ENCODE peak calls at places on chromosomes 3 and 15, in nine cellular contexts. One of them, this sample, is unnamed.

GRCh38 chr15:89998141-89998661 is 2.9 kb upstream of the ZNF710 start:
- DNase-seq in naive thymus-derived CD4-positive, alpha-beta T cell: no peak
- DNase-seq in PC-9: peak
- DNase-seq in left ventricle myocardium inferior: no peak
- DNase-seq in heart left ventricle: no peak
- DNase-seq in heart right ventricle: no peak
- DNase-seq in Caco-2: peak
- DNase-seq in vagina: no peak
- DNase-seq in breast epithelium: no peak
- DNase-seq in this sample: no peak

GRCh38 chr3:11381563-11381962 is 109.4 kb downstream of the ATG7 start:
- DNase-seq in naive thymus-derived CD4-positive, alpha-beta T cell: no peak
- DNase-seq in PC-9: no peak
- DNase-seq in left ventricle myocardium inferior: no peak
- DNase-seq in heart left ventricle: no peak
- DNase-seq in heart right ventricle: no peak
- DNase-seq in Caco-2: no peak
- DNase-seq in vagina: no peak
- DNase-seq in breast epithelium: no peak
- DNase-seq in this sample: no peak

GRCh38 chr15:62976301-62976842 is 66.2 kb upstream of the TPM1 start:
- DNase-seq in naive thymus-derived CD4-positive, alpha-beta T cell: no peak
- DNase-seq in PC-9: no peak
- DNase-seq in left ventricle myocardium inferior: no peak
- DNase-seq in heart left ventricle: no peak
- DNase-seq in heart right ventricle: no peak
- DNase-seq in Caco-2: no peak
- DNase-seq in vagina: no peak
- DNase-seq in breast epithelium: no peak
- DNase-seq in this sample: no peak

GRCh38 chr15:61819386-61819785 is 240.9 kb downstream of the VPS13C start:
- DNase-seq in naive thymus-derived CD4-positive, alpha-beta T cell: no peak
- DNase-seq in PC-9: no peak
- DNase-seq in left ventricle myocardium inferior: no peak
- DNase-seq in heart left ventricle: no peak
- DNase-seq in heart right ventricle: no peak
- DNase-seq in Caco-2: no peak
- DNase-seq in vagina: peak
- DNase-seq in breast epithelium: no peak
- DNase-seq in this sample: no peak

GRCh38 chr3:170054204-170054603 is 16.4 kb downstream of the GPR160 start:
- DNase-seq in naive thymus-derived CD4-positive, alpha-beta T cell: peak
- DNase-seq in PC-9: no peak
- DNase-seq in left ventricle myocardium inferior: no peak
- DNase-seq in heart left ventricle: no peak
- DNase-seq in heart right ventricle: no peak
- DNase-seq in Caco-2: no peak
- DNase-seq in vagina: no peak
- DNase-seq in breast epithelium: no peak
- DNase-seq in this sample: no peak

GRCh38 chr15:69154684-69155083 is 5.8 kb upstream of the GLCE start:
- DNase-seq in naive thymus-derived CD4-positive, alpha-beta T cell: no peak
- DNase-seq in PC-9: peak
- DNase-seq in left ventricle myocardium inferior: no peak
- DNase-seq in heart left ventricle: no peak
- DNase-seq in heart right ventricle: no peak
- DNase-seq in Caco-2: no peak
- DNase-seq in vagina: no peak
- DNase-seq in breast epithelium: no peak
- DNase-seq in this sample: no peak

GRCh38 chr3:129795596-129795995 is 97.9 kb downstream of the TMCC1 start:
- DNase-seq in naive thymus-derived CD4-positive, alpha-beta T cell: no peak
- DNase-seq in PC-9: peak
- DNase-seq in left ventricle myocardium inferior: no peak
- DNase-seq in heart left ventricle: no peak
- DNase-seq in heart right ventricle: no peak
- DNase-seq in Caco-2: no peak
- DNase-seq in vagina: no peak
- DNase-seq in breast epithelium: no peak
- DNase-seq in this sample: no peak

GRCh38 chr3:115648559-115648958 is 25.2 kb downstream of the GAP43 start:
- DNase-seq in naive thymus-derived CD4-positive, alpha-beta T cell: no peak
- DNase-seq in PC-9: no peak
- DNase-seq in left ventricle myocardium inferior: no peak
- DNase-seq in heart left ventricle: no peak
- DNase-seq in heart right ventricle: no peak
- DNase-seq in Caco-2: no peak
- DNase-seq in vagina: no peak
- DNase-seq in breast epithelium: no peak
- DNase-seq in this sample: no peak

GRCh38 chr3:141050913-141051632 is at the start of gene SPSB4:
- DNase-seq in naive thymus-derived CD4-positive, alpha-beta T cell: no peak
- DNase-seq in PC-9: peak
- DNase-seq in left ventricle myocardium inferior: peak
- DNase-seq in heart left ventricle: peak
- DNase-seq in heart right ventricle: peak
- DNase-seq in Caco-2: no peak
- DNase-seq in vagina: no peak
- DNase-seq in breast epithelium: no peak
- DNase-seq in this sample: no peak
- H3K4me3 ChIP-seq in naive thymus-derived CD4-positive, alpha-beta T cell: no peak
- H3K4me3 ChIP-seq in PC-9: no peak
- H3K4me3 ChIP-seq in left ventricle myocardium inferior: peak
- H3K4me3 ChIP-seq in heart left ventricle: peak
- H3K4me3 ChIP-seq in heart right ventricle: peak
- H3K4me3 ChIP-seq in Caco-2: no peak
- H3K4me3 ChIP-seq in vagina: peak
- H3K4me3 ChIP-seq in breast epithelium: peak
- H3K4me3 ChIP-seq in this sample: peak

GRCh38 chr15:40100133-40100946 is 8.3 kb downstream of the BMF start:
- DNase-seq in naive thymus-derived CD4-positive, alpha-beta T cell: no peak
- DNase-seq in PC-9: no peak
- DNase-seq in left ventricle myocardium inferior: no peak
- DNase-seq in heart left ventricle: no peak
- DNase-seq in heart right ventricle: no peak
- DNase-seq in Caco-2: no peak
- DNase-seq in vagina: no peak
- DNase-seq in breast epithelium: no peak
- DNase-seq in this sample: no peak

GRCh38 chr15:40103124-40103858 is 5.4 kb downstream of the BMF start:
- DNase-seq in naive thymus-derived CD4-positive, alpha-beta T cell: no peak
- DNase-seq in PC-9: peak
- DNase-seq in left ventricle myocardium inferior: peak
- DNase-seq in heart left ventricle: peak
- DNase-seq in heart right ventricle: peak
- DNase-seq in Caco-2: peak
- DNase-seq in vagina: peak
- DNase-seq in breast epithelium: peak
- DNase-seq in this sample: peak

GRCh38 chr15:40098489-40099261 is 10.0 kb downstream of the BMF start:
- DNase-seq in naive thymus-derived CD4-positive, alpha-beta T cell: no peak
- DNase-seq in PC-9: no peak
- DNase-seq in left ventricle myocardium inferior: peak
- DNase-seq in heart left ventricle: peak
- DNase-seq in heart right ventricle: peak
- DNase-seq in Caco-2: peak
- DNase-seq in vagina: no peak
- DNase-seq in breast epithelium: peak
- DNase-seq in this sample: no peak

GRCh38 chr15:40103864-40104271 is 4.8 kb downstream of the BMF start:
- DNase-seq in naive thymus-derived CD4-positive, alpha-beta T cell: no peak
- DNase-seq in PC-9: no peak
- DNase-seq in left ventricle myocardium inferior: no peak
- DNase-seq in heart left ventricle: no peak
- DNase-seq in heart right ventricle: no peak
- DNase-seq in Caco-2: no peak
- DNase-seq in vagina: peak
- DNase-seq in breast epithelium: no peak
- DNase-seq in this sample: no peak

DNA sequence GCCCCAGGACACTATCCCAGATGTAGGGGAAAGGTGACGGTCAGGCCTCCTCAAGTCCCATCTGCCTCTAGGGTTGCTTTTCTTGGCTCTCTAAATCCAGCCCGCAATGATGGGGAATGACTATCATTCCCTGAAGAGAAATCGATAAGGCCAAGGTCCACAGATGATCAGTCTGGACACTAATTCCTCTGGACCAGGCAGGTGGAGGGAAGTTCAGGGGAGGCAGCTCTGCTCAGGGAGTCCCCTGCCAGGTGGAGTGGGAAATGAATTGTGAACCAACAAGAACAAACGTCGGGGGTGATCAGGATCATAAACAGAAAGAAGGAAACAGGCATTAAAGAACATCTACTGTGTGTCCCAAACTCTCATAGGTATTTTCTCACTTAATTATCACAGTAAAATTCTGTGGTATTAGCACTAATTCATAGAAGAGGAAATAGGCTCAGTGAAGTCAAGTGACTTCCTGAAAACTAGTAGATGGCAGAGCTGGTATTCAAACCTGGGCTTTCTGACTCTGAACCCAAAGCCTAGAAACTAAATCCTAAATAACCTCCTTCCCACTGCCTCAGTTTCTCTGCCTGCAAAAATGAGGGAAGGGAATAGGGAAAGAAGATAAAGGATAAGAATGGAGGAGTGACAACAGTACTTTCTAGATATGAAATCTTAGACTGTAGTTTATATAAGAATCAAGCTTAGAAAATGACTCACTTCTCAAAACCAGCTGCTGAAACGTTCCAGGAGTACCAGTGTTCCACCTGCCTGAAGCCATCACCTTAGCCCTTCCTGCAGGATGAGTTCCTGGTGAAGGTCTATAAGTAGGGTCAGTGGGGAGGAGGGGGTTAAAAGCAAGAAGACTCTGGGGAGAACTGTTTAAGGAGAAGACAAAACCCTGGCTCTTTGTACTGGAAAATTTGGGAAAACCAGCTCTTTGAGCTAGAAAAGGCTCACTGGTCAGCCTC is 7.5 kb downstream of the BMF start:
- DNase-seq in naive thymus-derived CD4-positive, alpha-beta T cell: no peak
- DNase-seq in PC-9: no peak
- DNase-seq in left ventricle myocardium inferior: no peak
- DNase-seq in heart left ventricle: no peak
- DNase-seq in heart right ventricle: no peak
- DNase-seq in Caco-2: no peak
- DNase-seq in vagina: no peak
- DNase-seq in breast epithelium: no peak
- DNase-seq in this sample: no peak
- H3K4me3 ChIP-seq in naive thymus-derived CD4-positive, alpha-beta T cell: no peak
- H3K4me3 ChIP-seq in PC-9: no peak
- H3K4me3 ChIP-seq in left ventricle myocardium inferior: no peak
- H3K4me3 ChIP-seq in heart left ventricle: no peak
- H3K4me3 ChIP-seq in heart right ventricle: no peak
- H3K4me3 ChIP-seq in Caco-2: no peak
- H3K4me3 ChIP-seq in vagina: no peak
- H3K4me3 ChIP-seq in breast epithelium: no peak
- H3K4me3 ChIP-seq in this sample: no peak

GRCh38 chr15:40091861-40092415 is 16.7 kb downstream of the BMF start:
- DNase-seq in naive thymus-derived CD4-positive, alpha-beta T cell: no peak
- DNase-seq in PC-9: no peak
- DNase-seq in left ventricle myocardium inferior: no peak
- DNase-seq in heart left ventricle: peak
- DNase-seq in heart right ventricle: no peak
- DNase-seq in Caco-2: no peak
- DNase-seq in vagina: no peak
- DNase-seq in breast epithelium: peak
- DNase-seq in this sample: no peak

GRCh38 chr15:40095381-40096093 is 13.1 kb downstream of the BMF start:
- DNase-seq in naive thymus-derived CD4-positive, alpha-beta T cell: no peak
- DNase-seq in PC-9: no peak
- DNase-seq in left ventricle myocardium inferior: no peak
- DNase-seq in heart left ventricle: no peak
- DNase-seq in heart right ventricle: no peak
- DNase-seq in Caco-2: no peak
- DNase-seq in vagina: no peak
- DNase-seq in breast epithelium: no peak
- DNase-seq in this sample: no peak

GRCh38 chr15:40094156-40094555 is 14.5 kb downstream of the BMF start:
- DNase-seq in naive thymus-derived CD4-positive, alpha-beta T cell: no peak
- DNase-seq in PC-9: no peak
- DNase-seq in left ventricle myocardium inferior: no peak
- DNase-seq in heart left ventricle: no peak
- DNase-seq in heart right ventricle: no peak
- DNase-seq in Caco-2: no peak
- DNase-seq in vagina: no peak
- DNase-seq in breast epithelium: no peak
- DNase-seq in this sample: no peak

GRCh38 chr15:40092416-40093223 is 16.1 kb downstream of the BMF start:
- DNase-seq in naive thymus-derived CD4-positive, alpha-beta T cell: no peak
- DNase-seq in PC-9: no peak
- DNase-seq in left ventricle myocardium inferior: peak
- DNase-seq in heart left ventricle: peak
- DNase-seq in heart right ventricle: peak
- DNase-seq in Caco-2: peak
- DNase-seq in vagina: no peak
- DNase-seq in breast epithelium: no peak
- DNase-seq in this sample: peak

DNA sequence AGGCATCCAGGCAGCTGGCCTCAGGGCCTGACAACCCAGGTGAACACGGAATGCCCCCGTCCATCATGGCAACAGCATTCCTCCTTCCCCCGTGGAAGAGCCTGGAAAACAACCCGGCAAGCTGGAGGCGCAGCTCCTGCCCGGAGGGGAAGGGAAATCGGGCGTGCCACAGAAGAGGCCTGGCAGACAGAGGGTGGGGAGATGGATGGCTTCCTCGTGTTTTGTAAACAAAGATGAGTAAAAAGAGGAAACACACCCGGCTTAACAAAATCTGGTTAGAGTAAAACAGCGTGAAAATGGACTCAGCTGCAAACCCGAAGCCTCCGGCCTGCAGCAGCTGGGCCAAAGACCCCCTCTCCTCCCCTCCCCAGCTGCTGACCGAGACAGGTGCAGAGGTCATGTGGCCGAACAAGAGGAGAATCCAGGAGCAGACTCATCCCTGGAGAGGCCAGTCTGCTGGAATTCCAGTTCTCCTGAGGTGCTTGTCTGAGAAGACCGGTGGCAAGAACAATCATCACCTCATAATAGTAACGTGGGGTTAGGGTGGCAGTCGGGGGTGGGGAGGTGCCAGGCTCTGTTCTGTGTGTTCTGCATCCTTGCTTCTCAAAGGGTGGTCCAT is 15.3 kb downstream of the BMF start:
- DNase-seq in naive thymus-derived CD4-positive, alpha-beta T cell: no peak
- DNase-seq in PC-9: peak
- DNase-seq in left ventricle myocardium inferior: no peak
- DNase-seq in heart left ventricle: no peak
- DNase-seq in heart right ventricle: no peak
- DNase-seq in Caco-2: peak
- DNase-seq in vagina: no peak
- DNase-seq in breast epithelium: no peak
- DNase-seq in this sample: peak
- H3K4me3 ChIP-seq in naive thymus-derived CD4-positive, alpha-beta T cell: no peak
- H3K4me3 ChIP-seq in PC-9: no peak
- H3K4me3 ChIP-seq in left ventricle myocardium inferior: peak
- H3K4me3 ChIP-seq in heart left ventricle: no peak
- H3K4me3 ChIP-seq in heart right ventricle: no peak
- H3K4me3 ChIP-seq in Caco-2: no peak
- H3K4me3 ChIP-seq in vagina: peak
- H3K4me3 ChIP-seq in breast epithelium: no peak
- H3K4me3 ChIP-seq in this sample: no peak

DNA sequence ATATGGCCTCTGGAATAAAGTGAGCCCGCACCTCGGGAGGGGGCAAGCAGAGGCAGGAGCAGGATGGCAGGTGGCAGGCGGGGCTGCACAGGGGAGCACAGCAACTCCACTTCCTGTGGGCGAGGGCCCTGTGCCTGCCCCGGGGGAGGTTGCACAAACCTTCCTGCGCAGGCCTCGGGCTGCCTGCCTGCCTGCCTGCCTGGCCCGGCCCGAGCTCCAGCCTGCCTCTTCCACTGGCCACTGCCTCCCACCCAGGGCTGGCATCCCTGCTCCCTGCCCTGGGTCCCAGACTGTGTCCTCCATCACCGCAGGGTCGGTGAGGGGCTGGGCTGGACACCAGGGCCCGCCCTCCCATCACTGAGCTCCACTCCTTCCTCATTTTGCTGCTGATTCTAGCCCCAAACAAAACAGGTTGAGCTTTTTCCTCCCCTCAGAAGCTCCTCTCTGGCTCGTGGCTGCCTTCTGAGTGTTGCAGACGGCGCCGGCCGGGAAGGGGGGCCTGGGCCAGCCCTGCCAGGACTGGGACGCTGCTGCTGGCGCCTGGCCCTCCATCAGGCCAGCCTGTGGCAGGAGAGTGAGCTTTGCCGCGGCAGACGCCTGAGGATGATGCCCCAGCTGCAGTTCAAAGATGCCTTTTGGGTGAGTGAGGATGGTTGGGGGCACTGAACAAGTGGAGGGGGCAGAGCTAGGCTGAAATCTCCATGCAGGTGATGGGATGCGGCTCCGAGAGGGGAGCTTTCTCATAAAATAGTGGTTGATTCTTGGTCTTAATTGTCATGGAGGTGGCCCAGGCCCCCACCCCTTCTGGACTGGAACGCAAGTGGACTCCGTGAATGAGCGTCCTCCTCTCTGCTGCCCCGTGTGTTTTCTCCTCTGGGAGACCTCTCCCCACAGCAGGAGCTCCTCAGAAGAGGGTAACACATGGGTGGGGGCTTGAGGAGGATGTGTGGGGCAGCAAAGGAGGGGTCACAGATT is at the start of gene PSTPIP1:
- DNase-seq in naive thymus-derived CD4-positive, alpha-beta T cell: peak
- DNase-seq in PC-9: no peak
- DNase-seq in left ventricle myocardium inferior: peak
- DNase-seq in heart left ventricle: peak
- DNase-seq in heart right ventricle: peak
- DNase-seq in Caco-2: peak
- DNase-seq in vagina: no peak
- DNase-seq in breast epithelium: no peak
- DNase-seq in this sample: no peak
- H3K4me3 ChIP-seq in naive thymus-derived CD4-positive, alpha-beta T cell: peak
- H3K4me3 ChIP-seq in PC-9: no peak
- H3K4me3 ChIP-seq in left ventricle myocardium inferior: peak
- H3K4me3 ChIP-seq in heart left ventricle: no peak
- H3K4me3 ChIP-seq in heart right ventricle: peak
- H3K4me3 ChIP-seq in Caco-2: no peak
- H3K4me3 ChIP-seq in vagina: peak
- H3K4me3 ChIP-seq in breast epithelium: peak
- H3K4me3 ChIP-seq in this sample: no peak